ENCODE peak calls at places on chromosomes 2 and 18, in five cellular contexts. O, N, S, G and Y are unnamed samples.

GRCh38 chr18:24942144-24942543 is 409.8 kb downstream of the ZNF521 start:
- DNase-seq in O (no peak), N (no peak), S (no peak), G (no peak), Y (no peak)

GRCh38 chr18:56028514-56028913 is 440.5 kb upstream of the TCF4 start:
- DNase-seq in S (no peak), O (peak), G (no peak), N (no peak), Y (peak)

GRCh38 chr2:148965596-148966431 is 72.7 kb upstream of the LYPD6B start:
- DNase-seq in O (no peak), G (no peak), N (no peak), S (no peak), Y (no peak)

GRCh38 chr18:6058941-6059340 is 163.6 kb upstream of the TMEM200C start:
- DNase-seq in G (peak), S (peak), O (peak), N (no peak), Y (no peak)

GRCh38 chr2:112092286-112093041 is 37.4 kb downstream of the TMEM87B start:
- DNase-seq in N (no peak), O (peak), G (no peak), S (peak), Y (peak)

GRCh38 chr2:188524519-188525113 is 232.9 kb downstream of the GULP1 start:
- DNase-seq in N (no peak), O (peak), S (peak), G (peak), Y (peak)

GRCh38 chr2:204453730-204454167 is 91.5 kb upstream of the PARD3B start:
- DNase-seq in S (peak), N (peak), G (peak), O (no peak), Y (peak)

GRCh38 chr2:82875891-82876290 is 1583.2 kb downstream of the SUCLG1 start:
- DNase-seq in S (no peak), N (no peak), G (no peak), O (no peak), Y (no peak)

GRCh38 chr2:647691-648231 is 29.4 kb downstream of the TMEM18 start:
- DNase-seq in S (no peak), O (no peak), G (no peak), N (no peak), Y (no peak)

GRCh38 chr2:223598994-223599645 is 3.0 kb downstream of the SCG2 start:
- DNase-seq in O (peak), G (no peak), N (no peak), S (no peak), Y (no peak)

GRCh38 chr2:190964170-190964795 is 49.7 kb downstream of the STAT1 start:
- DNase-seq in N (peak), O (no peak), S (no peak), G (no peak), Y (no peak)

GRCh38 chr2:16553222-16553621 is 112.4 kb downstream of the CYRIA start:
- DNase-seq in S (peak), N (no peak), O (peak), G (peak), Y (peak)

GRCh38 chr2:177183860-177184259 is 28.7 kb upstream of the HNRNPA3 start:
- DNase-seq in S (no peak), G (no peak), N (no peak), O (peak), Y (no peak)

GRCh38 chr2:188659656-188660406 is 314.3 kb upstream of the COL3A1 start:
- DNase-seq in G (no peak), N (no peak), S (no peak), O (peak), Y (no peak)